ENCODE peak calls at places on chromosome 4, in eight cellular contexts. One of them, this sample, is unnamed.

GRCh38 chr4:41143721-41144379 is 70.5 kb downstream of the APBB2 start:
- DNase-seq in activated CD4-positive, alpha-beta T cell treated with anti-CD3 and anti-CD28 coated beads, Interleukin-2, amount 10 ng/mL, durations not matched to agents 24 days and 14 days: no peak
- DNase-seq in fibroblast of lung: peak; percentile 53
- DNase-seq in iPS-NIHi11: no peak
- DNase-seq in stimulated activated CD4-positive, alpha-beta T cell treated with anti-CD3 and anti-CD28 coated beads, Interleukin-4, amount 100 ng/mL, for 4 hours: no peak
- DNase-seq in GM12891: no peak
- DNase-seq in esophagus squamous epithelium: no peak
- DNase-seq in activated T-helper 1 cell treated with anti-CD3 and anti-CD28 coated beads, Interleukin-2, amount 50 U/mL, for 16 hours: no peak
- DNase-seq in this sample: no peak

GRCh38 chr4:3384771-3385701 is 56.7 kb upstream of the HGFAC start:
- DNase-seq in activated CD4-positive, alpha-beta T cell treated with anti-CD3 and anti-CD28 coated beads, Interleukin-2, amount 10 ng/mL, durations not matched to agents 24 days and 14 days: no peak
- DNase-seq in fibroblast of lung: no peak
- DNase-seq in iPS-NIHi11: no peak
- DNase-seq in stimulated activated CD4-positive, alpha-beta T cell treated with anti-CD3 and anti-CD28 coated beads, Interleukin-4, amount 100 ng/mL, for 4 hours: no peak
- DNase-seq in GM12891: no peak
- DNase-seq in esophagus squamous epithelium: no peak
- DNase-seq in activated T-helper 1 cell treated with anti-CD3 and anti-CD28 coated beads, Interleukin-2, amount 50 U/mL, for 16 hours: no peak
- DNase-seq in this sample: no peak

GRCh38 chr4:42906906-42907774 is 14.6 kb downstream of the GRXCR1 start:
- DNase-seq in activated CD4-positive, alpha-beta T cell treated with anti-CD3 and anti-CD28 coated beads, Interleukin-2, amount 10 ng/mL, durations not matched to agents 24 days and 14 days: no peak
- DNase-seq in fibroblast of lung: peak; percentile 2
- DNase-seq in iPS-NIHi11: no peak
- DNase-seq in stimulated activated CD4-positive, alpha-beta T cell treated with anti-CD3 and anti-CD28 coated beads, Interleukin-4, amount 100 ng/mL, for 4 hours: no peak
- DNase-seq in GM12891: no peak
- DNase-seq in esophagus squamous epithelium: no peak
- DNase-seq in activated T-helper 1 cell treated with anti-CD3 and anti-CD28 coated beads, Interleukin-2, amount 50 U/mL, for 16 hours: no peak
- DNase-seq in this sample: no peak

GRCh38 chr4:71635094-71635493 is 148.8 kb downstream of the GC start:
- DNase-seq in activated CD4-positive, alpha-beta T cell treated with anti-CD3 and anti-CD28 coated beads, Interleukin-2, amount 10 ng/mL, durations not matched to agents 24 days and 14 days: no peak
- DNase-seq in fibroblast of lung: no peak
- DNase-seq in iPS-NIHi11: no peak
- DNase-seq in stimulated activated CD4-positive, alpha-beta T cell treated with anti-CD3 and anti-CD28 coated beads, Interleukin-4, amount 100 ng/mL, for 4 hours: no peak
- DNase-seq in GM12891: no peak
- DNase-seq in esophagus squamous epithelium: no peak
- DNase-seq in activated T-helper 1 cell treated with anti-CD3 and anti-CD28 coated beads, Interleukin-2, amount 50 U/mL, for 16 hours: no peak
- DNase-seq in this sample: no peak

GRCh38 chr4:104878936-104879335 is 267.7 kb upstream of the TET2 start:
- DNase-seq in activated CD4-positive, alpha-beta T cell treated with anti-CD3 and anti-CD28 coated beads, Interleukin-2, amount 10 ng/mL, durations not matched to agents 24 days and 14 days: no peak
- DNase-seq in fibroblast of lung: no peak
- DNase-seq in iPS-NIHi11: no peak
- DNase-seq in stimulated activated CD4-positive, alpha-beta T cell treated with anti-CD3 and anti-CD28 coated beads, Interleukin-4, amount 100 ng/mL, for 4 hours: no peak
- DNase-seq in GM12891: no peak
- DNase-seq in esophagus squamous epithelium: no peak
- DNase-seq in activated T-helper 1 cell treated with anti-CD3 and anti-CD28 coated beads, Interleukin-2, amount 50 U/mL, for 16 hours: no peak
- DNase-seq in this sample: no peak

GRCh38 chr4:133320576-133321170 is 171.6 kb downstream of the PCDH10 start:
- DNase-seq in activated CD4-positive, alpha-beta T cell treated with anti-CD3 and anti-CD28 coated beads, Interleukin-2, amount 10 ng/mL, durations not matched to agents 24 days and 14 days: no peak
- DNase-seq in fibroblast of lung: peak; percentile 34
- DNase-seq in iPS-NIHi11: peak; percentile 57
- DNase-seq in stimulated activated CD4-positive, alpha-beta T cell treated with anti-CD3 and anti-CD28 coated beads, Interleukin-4, amount 100 ng/mL, for 4 hours: no peak
- DNase-seq in GM12891: peak; percentile 5
- DNase-seq in esophagus squamous epithelium: no peak
- DNase-seq in activated T-helper 1 cell treated with anti-CD3 and anti-CD28 coated beads, Interleukin-2, amount 50 U/mL, for 16 hours: no peak
- DNase-seq in this sample: peak; percentile 11

GRCh38 chr4:2352729-2353221 is 65.7 kb downstream of the ZFYVE28 start:
- DNase-seq in activated CD4-positive, alpha-beta T cell treated with anti-CD3 and anti-CD28 coated beads, Interleukin-2, amount 10 ng/mL, durations not matched to agents 24 days and 14 days: no peak
- DNase-seq in fibroblast of lung: no peak
- DNase-seq in iPS-NIHi11: no peak
- DNase-seq in stimulated activated CD4-positive, alpha-beta T cell treated with anti-CD3 and anti-CD28 coated beads, Interleukin-4, amount 100 ng/mL, for 4 hours: no peak
- DNase-seq in GM12891: no peak
- DNase-seq in esophagus squamous epithelium: no peak
- DNase-seq in activated T-helper 1 cell treated with anti-CD3 and anti-CD28 coated beads, Interleukin-2, amount 50 U/mL, for 16 hours: no peak
- DNase-seq in this sample: no peak

GRCh38 chr4:106659386-106659785 is 290.8 kb upstream of the GIMD1 start:
- DNase-seq in activated CD4-positive, alpha-beta T cell treated with anti-CD3 and anti-CD28 coated beads, Interleukin-2, amount 10 ng/mL, durations not matched to agents 24 days and 14 days: no peak
- DNase-seq in fibroblast of lung: no peak
- DNase-seq in iPS-NIHi11: no peak
- DNase-seq in stimulated activated CD4-positive, alpha-beta T cell treated with anti-CD3 and anti-CD28 coated beads, Interleukin-4, amount 100 ng/mL, for 4 hours: no peak
- DNase-seq in GM12891: no peak
- DNase-seq in esophagus squamous epithelium: no peak
- DNase-seq in activated T-helper 1 cell treated with anti-CD3 and anti-CD28 coated beads, Interleukin-2, amount 50 U/mL, for 16 hours: no peak
- DNase-seq in this sample: no peak

GRCh38 chr4:112978691-112979472 is 70.6 kb upstream of the ANK2 start:
- DNase-seq in activated CD4-positive, alpha-beta T cell treated with anti-CD3 and anti-CD28 coated beads, Interleukin-2, amount 10 ng/mL, durations not matched to agents 24 days and 14 days: no peak
- DNase-seq in fibroblast of lung: peak; percentile 40
- DNase-seq in iPS-NIHi11: no peak
- DNase-seq in stimulated activated CD4-positive, alpha-beta T cell treated with anti-CD3 and anti-CD28 coated beads, Interleukin-4, amount 100 ng/mL, for 4 hours: no peak
- DNase-seq in GM12891: no peak
- DNase-seq in esophagus squamous epithelium: no peak
- DNase-seq in activated T-helper 1 cell treated with anti-CD3 and anti-CD28 coated beads, Interleukin-2, amount 50 U/mL, for 16 hours: no peak
- DNase-seq in this sample: peak; percentile 18

GRCh38 chr4:53706422-53707032 is 115.2 kb upstream of the LNX1 start:
- DNase-seq in activated CD4-positive, alpha-beta T cell treated with anti-CD3 and anti-CD28 coated beads, Interleukin-2, amount 10 ng/mL, durations not matched to agents 24 days and 14 days: no peak
- DNase-seq in fibroblast of lung: peak; percentile 54
- DNase-seq in iPS-NIHi11: peak; percentile 41
- DNase-seq in stimulated activated CD4-positive, alpha-beta T cell treated with anti-CD3 and anti-CD28 coated beads, Interleukin-4, amount 100 ng/mL, for 4 hours: no peak
- DNase-seq in GM12891: peak; percentile 8
- DNase-seq in esophagus squamous epithelium: no peak
- DNase-seq in activated T-helper 1 cell treated with anti-CD3 and anti-CD28 coated beads, Interleukin-2, amount 50 U/mL, for 16 hours: no peak
- DNase-seq in this sample: peak; percentile 45

GRCh38 chr4:173169428-173170209 is 1.0 kb downstream of the GALNT7 start:
- DNase-seq in activated CD4-positive, alpha-beta T cell treated with anti-CD3 and anti-CD28 coated beads, Interleukin-2, amount 10 ng/mL, durations not matched to agents 24 days and 14 days: peak; percentile 89
- DNase-seq in fibroblast of lung: peak; percentile 71
- DNase-seq in iPS-NIHi11: peak; percentile 82
- DNase-seq in stimulated activated CD4-positive, alpha-beta T cell treated with anti-CD3 and anti-CD28 coated beads, Interleukin-4, amount 100 ng/mL, for 4 hours: peak; percentile 48
- DNase-seq in GM12891: peak; percentile 71
- DNase-seq in esophagus squamous epithelium: no peak
- DNase-seq in activated T-helper 1 cell treated with anti-CD3 and anti-CD28 coated beads, Interleukin-2, amount 50 U/mL, for 16 hours: peak; percentile 44
- DNase-seq in this sample: peak; percentile 55

GRCh38 chr4:123390846-123391456 is 5.6 kb upstream of the SPRY1 start:
- DNase-seq in activated CD4-positive, alpha-beta T cell treated with anti-CD3 and anti-CD28 coated beads, Interleukin-2, amount 10 ng/mL, durations not matched to agents 24 days and 14 days: no peak
- DNase-seq in fibroblast of lung: no peak
- DNase-seq in iPS-NIHi11: no peak
- DNase-seq in stimulated activated CD4-positive, alpha-beta T cell treated with anti-CD3 and anti-CD28 coated beads, Interleukin-4, amount 100 ng/mL, for 4 hours: no peak
- DNase-seq in GM12891: no peak
- DNase-seq in esophagus squamous epithelium: no peak
- DNase-seq in activated T-helper 1 cell treated with anti-CD3 and anti-CD28 coated beads, Interleukin-2, amount 50 U/mL, for 16 hours: no peak
- DNase-seq in this sample: no peak

GRCh38 chr4:92461732-92462131 is 158.0 kb downstream of the GRID2 start:
- DNase-seq in activated CD4-positive, alpha-beta T cell treated with anti-CD3 and anti-CD28 coated beads, Interleukin-2, amount 10 ng/mL, durations not matched to agents 24 days and 14 days: no peak
- DNase-seq in fibroblast of lung: no peak
- DNase-seq in iPS-NIHi11: no peak
- DNase-seq in stimulated activated CD4-positive, alpha-beta T cell treated with anti-CD3 and anti-CD28 coated beads, Interleukin-4, amount 100 ng/mL, for 4 hours: no peak
- DNase-seq in GM12891: no peak
- DNase-seq in esophagus squamous epithelium: no peak
- DNase-seq in activated T-helper 1 cell treated with anti-CD3 and anti-CD28 coated beads, Interleukin-2, amount 50 U/mL, for 16 hours: no peak
- DNase-seq in this sample: no peak

GRCh38 chr4:111406036-111406435 is 739.2 kb upstream of the FAM241A start:
- DNase-seq in activated CD4-positive, alpha-beta T cell treated with anti-CD3 and anti-CD28 coated beads, Interleukin-2, amount 10 ng/mL, durations not matched to agents 24 days and 14 days: no peak
- DNase-seq in fibroblast of lung: no peak
- DNase-seq in iPS-NIHi11: no peak
- DNase-seq in stimulated activated CD4-positive, alpha-beta T cell treated with anti-CD3 and anti-CD28 coated beads, Interleukin-4, amount 100 ng/mL, for 4 hours: no peak
- DNase-seq in GM12891: no peak
- DNase-seq in esophagus squamous epithelium: no peak
- DNase-seq in activated T-helper 1 cell treated with anti-CD3 and anti-CD28 coated beads, Interleukin-2, amount 50 U/mL, for 16 hours: no peak
- DNase-seq in this sample: no peak

GRCh38 chr4:39825741-39826231 is 127.8 kb downstream of the UBE2K start:
- DNase-seq in activated CD4-positive, alpha-beta T cell treated with anti-CD3 and anti-CD28 coated beads, Interleukin-2, amount 10 ng/mL, durations not matched to agents 24 days and 14 days: no peak
- DNase-seq in fibroblast of lung: peak; percentile 70
- DNase-seq in iPS-NIHi11: no peak
- DNase-seq in stimulated activated CD4-positive, alpha-beta T cell treated with anti-CD3 and anti-CD28 coated beads, Interleukin-4, amount 100 ng/mL, for 4 hours: no peak
- DNase-seq in GM12891: no peak
- DNase-seq in esophagus squamous epithelium: no peak
- DNase-seq in activated T-helper 1 cell treated with anti-CD3 and anti-CD28 coated beads, Interleukin-2, amount 50 U/mL, for 16 hours: no peak
- DNase-seq in this sample: peak; percentile 66

GRCh38 chr4:85854543-85854942 is 379.6 kb downstream of the ARHGAP24 start:
- DNase-seq in activated CD4-positive, alpha-beta T cell treated with anti-CD3 and anti-CD28 coated beads, Interleukin-2, amount 10 ng/mL, durations not matched to agents 24 days and 14 days: no peak
- DNase-seq in fibroblast of lung: no peak
- DNase-seq in iPS-NIHi11: no peak
- DNase-seq in stimulated activated CD4-positive, alpha-beta T cell treated with anti-CD3 and anti-CD28 coated beads, Interleukin-4, amount 100 ng/mL, for 4 hours: no peak
- DNase-seq in GM12891: no peak
- DNase-seq in esophagus squamous epithelium: no peak
- DNase-seq in activated T-helper 1 cell treated with anti-CD3 and anti-CD28 coated beads, Interleukin-2, amount 50 U/mL, for 16 hours: no peak
- DNase-seq in this sample: no peak

GRCh38 chr4:179624768-179625181 is 2182.5 kb upstream of the AGA start:
- DNase-seq in activated CD4-positive, alpha-beta T cell treated with anti-CD3 and anti-CD28 coated beads, Interleukin-2, amount 10 ng/mL, durations not matched to agents 24 days and 14 days: no peak
- DNase-seq in fibroblast of lung: peak; percentile 90
- DNase-seq in iPS-NIHi11: no peak
- DNase-seq in stimulated activated CD4-positive, alpha-beta T cell treated with anti-CD3 and anti-CD28 coated beads, Interleukin-4, amount 100 ng/mL, for 4 hours: no peak
- DNase-seq in GM12891: no peak
- DNase-seq in esophagus squamous epithelium: no peak
- DNase-seq in activated T-helper 1 cell treated with anti-CD3 and anti-CD28 coated beads, Interleukin-2, amount 50 U/mL, for 16 hours: no peak
- DNase-seq in this sample: peak; percentile 87

GRCh38 chr4:110624904-110625494 is 2.1 kb upstream of the PITX2 start:
- DNase-seq in activated CD4-positive, alpha-beta T cell treated with anti-CD3 and anti-CD28 coated beads, Interleukin-2, amount 10 ng/mL, durations not matched to agents 24 days and 14 days: no peak
- DNase-seq in fibroblast of lung: no peak
- DNase-seq in iPS-NIHi11: no peak
- DNase-seq in stimulated activated CD4-positive, alpha-beta T cell treated with anti-CD3 and anti-CD28 coated beads, Interleukin-4, amount 100 ng/mL, for 4 hours: no peak
- DNase-seq in GM12891: no peak
- DNase-seq in esophagus squamous epithelium: no peak
- DNase-seq in activated T-helper 1 cell treated with anti-CD3 and anti-CD28 coated beads, Interleukin-2, amount 50 U/mL, for 16 hours: no peak
- DNase-seq in this sample: no peak

GRCh38 chr4:158170691-158171455 is 2.0 kb downstream of the GASK1B start:
- DNase-seq in activated CD4-positive, alpha-beta T cell treated with anti-CD3 and anti-CD28 coated beads, Interleukin-2, amount 10 ng/mL, durations not matched to agents 24 days and 14 days: peak; percentile 68
- DNase-seq in fibroblast of lung: peak; percentile 22
- DNase-seq in iPS-NIHi11: peak; percentile 34
- DNase-seq in stimulated activated CD4-positive, alpha-beta T cell treated with anti-CD3 and anti-CD28 coated beads, Interleukin-4, amount 100 ng/mL, for 4 hours: no peak
- DNase-seq in GM12891: no peak
- DNase-seq in esophagus squamous epithelium: no peak
- DNase-seq in activated T-helper 1 cell treated with anti-CD3 and anti-CD28 coated beads, Interleukin-2, amount 50 U/mL, for 16 hours: no peak
- DNase-seq in this sample: no peak

GRCh38 chr4:138182838-138183426 is 59.2 kb downstream of the SLC7A11 start:
- DNase-seq in activated CD4-positive, alpha-beta T cell treated with anti-CD3 and anti-CD28 coated beads, Interleukin-2, amount 10 ng/mL, durations not matched to agents 24 days and 14 days: no peak
- DNase-seq in fibroblast of lung: peak; percentile 60
- DNase-seq in iPS-NIHi11: peak; percentile 34
- DNase-seq in stimulated activated CD4-positive, alpha-beta T cell treated with anti-CD3 and anti-CD28 coated beads, Interleukin-4, amount 100 ng/mL, for 4 hours: no peak
- DNase-seq in GM12891: no peak
- DNase-seq in esophagus squamous epithelium: no peak
- DNase-seq in activated T-helper 1 cell treated with anti-CD3 and anti-CD28 coated beads, Interleukin-2, amount 50 U/mL, for 16 hours: no peak
- DNase-seq in this sample: peak; percentile 32

GRCh38 chr4:25769251-25769650 is 93.5 kb downstream of the SEL1L3 start:
- DNase-seq in activated CD4-positive, alpha-beta T cell treated with anti-CD3 and anti-CD28 coated beads, Interleukin-2, amount 10 ng/mL, durations not matched to agents 24 days and 14 days: no peak
- DNase-seq in fibroblast of lung: peak; percentile 33
- DNase-seq in iPS-NIHi11: no peak
- DNase-seq in stimulated activated CD4-positive, alpha-beta T cell treated with anti-CD3 and anti-CD28 coated beads, Interleukin-4, amount 100 ng/mL, for 4 hours: no peak
- DNase-seq in GM12891: no peak
- DNase-seq in esophagus squamous epithelium: no peak
- DNase-seq in activated T-helper 1 cell treated with anti-CD3 and anti-CD28 coated beads, Interleukin-2, amount 50 U/mL, for 16 hours: no peak
- DNase-seq in this sample: peak; percentile 26

GRCh38 chr4:680931-681645 is 6.7 kb downstream of the MYL5 start:
- DNase-seq in activated CD4-positive, alpha-beta T cell treated with anti-CD3 and anti-CD28 coated beads, Interleukin-2, amount 10 ng/mL, durations not matched to agents 24 days and 14 days: peak; percentile 86
- DNase-seq in fibroblast of lung: no peak
- DNase-seq in iPS-NIHi11: peak; percentile 74
- DNase-seq in stimulated activated CD4-positive, alpha-beta T cell treated with anti-CD3 and anti-CD28 coated beads, Interleukin-4, amount 100 ng/mL, for 4 hours: no peak
- DNase-seq in GM12891: no peak
- DNase-seq in esophagus squamous epithelium: no peak
- DNase-seq in activated T-helper 1 cell treated with anti-CD3 and anti-CD28 coated beads, Interleukin-2, amount 50 U/mL, for 16 hours: peak; percentile 38
- DNase-seq in this sample: no peak

GRCh38 chr4:141711211-141711610 is 74.8 kb downstream of the IL15 start:
- DNase-seq in activated CD4-positive, alpha-beta T cell treated with anti-CD3 and anti-CD28 coated beads, Interleukin-2, amount 10 ng/mL, durations not matched to agents 24 days and 14 days: no peak
- DNase-seq in fibroblast of lung: peak; percentile 30
- DNase-seq in iPS-NIHi11: no peak
- DNase-seq in stimulated activated CD4-positive, alpha-beta T cell treated with anti-CD3 and anti-CD28 coated beads, Interleukin-4, amount 100 ng/mL, for 4 hours: no peak
- DNase-seq in GM12891: no peak
- DNase-seq in esophagus squamous epithelium: no peak
- DNase-seq in activated T-helper 1 cell treated with anti-CD3 and anti-CD28 coated beads, Interleukin-2, amount 50 U/mL, for 16 hours: no peak
- DNase-seq in this sample: peak; percentile 6

GRCh38 chr4:56743550-56743949 is 62.5 kb upstream of the HOPX start:
- DNase-seq in activated CD4-positive, alpha-beta T cell treated with anti-CD3 and anti-CD28 coated beads, Interleukin-2, amount 10 ng/mL, durations not matched to agents 24 days and 14 days: no peak
- DNase-seq in fibroblast of lung: no peak
- DNase-seq in iPS-NIHi11: no peak
- DNase-seq in stimulated activated CD4-positive, alpha-beta T cell treated with anti-CD3 and anti-CD28 coated beads, Interleukin-4, amount 100 ng/mL, for 4 hours: no peak
- DNase-seq in GM12891: no peak
- DNase-seq in esophagus squamous epithelium: no peak
- DNase-seq in activated T-helper 1 cell treated with anti-CD3 and anti-CD28 coated beads, Interleukin-2, amount 50 U/mL, for 16 hours: no peak
- DNase-seq in this sample: no peak

GRCh38 chr4:17657849-17658248 is 43.4 kb downstream of the MED28 start:
- DNase-seq in activated CD4-positive, alpha-beta T cell treated with anti-CD3 and anti-CD28 coated beads, Interleukin-2, amount 10 ng/mL, durations not matched to agents 24 days and 14 days: no peak
- DNase-seq in fibroblast of lung: no peak
- DNase-seq in iPS-NIHi11: no peak
- DNase-seq in stimulated activated CD4-positive, alpha-beta T cell treated with anti-CD3 and anti-CD28 coated beads, Interleukin-4, amount 100 ng/mL, for 4 hours: no peak
- DNase-seq in GM12891: no peak
- DNase-seq in esophagus squamous epithelium: no peak
- DNase-seq in activated T-helper 1 cell treated with anti-CD3 and anti-CD28 coated beads, Interleukin-2, amount 50 U/mL, for 16 hours: no peak
- DNase-seq in this sample: no peak

GRCh38 chr4:129515356-129515755 is 419.4 kb downstream of the C4orf33 start:
- DNase-seq in activated CD4-positive, alpha-beta T cell treated with anti-CD3 and anti-CD28 coated beads, Interleukin-2, amount 10 ng/mL, durations not matched to agents 24 days and 14 days: no peak
- DNase-seq in fibroblast of lung: no peak
- DNase-seq in iPS-NIHi11: no peak
- DNase-seq in stimulated activated CD4-positive, alpha-beta T cell treated with anti-CD3 and anti-CD28 coated beads, Interleukin-4, amount 100 ng/mL, for 4 hours: no peak
- DNase-seq in GM12891: no peak
- DNase-seq in esophagus squamous epithelium: no peak
- DNase-seq in activated T-helper 1 cell treated with anti-CD3 and anti-CD28 coated beads, Interleukin-2, amount 50 U/mL, for 16 hours: no peak
- DNase-seq in this sample: no peak

GRCh38 chr4:67929447-67929846 is 33.8 kb downstream of the TMPRSS11A start:
- DNase-seq in activated CD4-positive, alpha-beta T cell treated with anti-CD3 and anti-CD28 coated beads, Interleukin-2, amount 10 ng/mL, durations not matched to agents 24 days and 14 days: no peak
- DNase-seq in fibroblast of lung: peak; percentile 75
- DNase-seq in iPS-NIHi11: no peak
- DNase-seq in stimulated activated CD4-positive, alpha-beta T cell treated with anti-CD3 and anti-CD28 coated beads, Interleukin-4, amount 100 ng/mL, for 4 hours: no peak
- DNase-seq in GM12891: no peak
- DNase-seq in esophagus squamous epithelium: no peak
- DNase-seq in activated T-helper 1 cell treated with anti-CD3 and anti-CD28 coated beads, Interleukin-2, amount 50 U/mL, for 16 hours: no peak
- DNase-seq in this sample: peak; percentile 68

GRCh38 chr4:2248044-2248780 is 6.3 kb upstream of the HAUS3 start:
- DNase-seq in activated CD4-positive, alpha-beta T cell treated with anti-CD3 and anti-CD28 coated beads, Interleukin-2, amount 10 ng/mL, durations not matched to agents 24 days and 14 days: no peak
- DNase-seq in fibroblast of lung: no peak
- DNase-seq in iPS-NIHi11: peak; percentile 8
- DNase-seq in stimulated activated CD4-positive, alpha-beta T cell treated with anti-CD3 and anti-CD28 coated beads, Interleukin-4, amount 100 ng/mL, for 4 hours: no peak
- DNase-seq in GM12891: peak; percentile 11
- DNase-seq in esophagus squamous epithelium: no peak
- DNase-seq in activated T-helper 1 cell treated with anti-CD3 and anti-CD28 coated beads, Interleukin-2, amount 50 U/mL, for 16 hours: no peak
- DNase-seq in this sample: no peak

GRCh38 chr4:123554819-123555499 is 158.4 kb downstream of the SPRY1 start:
- DNase-seq in activated CD4-positive, alpha-beta T cell treated with anti-CD3 and anti-CD28 coated beads, Interleukin-2, amount 10 ng/mL, durations not matched to agents 24 days and 14 days: no peak
- DNase-seq in fibroblast of lung: no peak
- DNase-seq in iPS-NIHi11: no peak
- DNase-seq in stimulated activated CD4-positive, alpha-beta T cell treated with anti-CD3 and anti-CD28 coated beads, Interleukin-4, amount 100 ng/mL, for 4 hours: no peak
- DNase-seq in GM12891: no peak
- DNase-seq in esophagus squamous epithelium: no peak
- DNase-seq in activated T-helper 1 cell treated with anti-CD3 and anti-CD28 coated beads, Interleukin-2, amount 50 U/mL, for 16 hours: no peak
- DNase-seq in this sample: peak; percentile 4

GRCh38 chr4:169815606-169816005 is 57.9 kb upstream of the HPF1 start:
- DNase-seq in activated CD4-positive, alpha-beta T cell treated with anti-CD3 and anti-CD28 coated beads, Interleukin-2, amount 10 ng/mL, durations not matched to agents 24 days and 14 days: no peak
- DNase-seq in fibroblast of lung: peak; percentile 49
- DNase-seq in iPS-NIHi11: no peak
- DNase-seq in stimulated activated CD4-positive, alpha-beta T cell treated with anti-CD3 and anti-CD28 coated beads, Interleukin-4, amount 100 ng/mL, for 4 hours: no peak
- DNase-seq in GM12891: no peak
- DNase-seq in esophagus squamous epithelium: no peak
- DNase-seq in activated T-helper 1 cell treated with anti-CD3 and anti-CD28 coated beads, Interleukin-2, amount 50 U/mL, for 16 hours: no peak
- DNase-seq in this sample: peak; percentile 27